ENCODE peak calls at places on chromosomes 4 and X, in nine cellular contexts. One of them, this sample, is unnamed.

GRCh38 chr4:53744446-53745160 is 153.3 kb upstream of the LNX1 start:
- DNase-seq in neural progenitor cell: no peak
- DNase-seq in tibial nerve: no peak
- DNase-seq in activated CD8-positive, alpha-beta T cell treated with anti-CD3 and anti-CD28 coated beads, Interleukin-2, amount 10 ng/mL, durations not matched to agents 7 days and 5 days: no peak
- DNase-seq in GM20000: no peak
- DNase-seq in AG08396: no peak
- DNase-seq in effector memory CD4-positive, alpha-beta T cell: no peak
- DNase-seq in NCI-H446 treated with DMSO at 0.1 percent for 48 hours: no peak
- DNase-seq in stimulated activated CD8-positive, alpha-beta memory T cell treated with anti-CD3 and anti-CD28 coated beads, Interleukin-7, amount 100 ng/mL, for 1 hour: no peak
- DNase-seq in this sample: no peak

GRCh38 chr4:78166582-78166981 is 109.5 kb downstream of the FRAS1 start:
- DNase-seq in neural progenitor cell: no peak
- DNase-seq in tibial nerve: no peak
- DNase-seq in activated CD8-positive, alpha-beta T cell treated with anti-CD3 and anti-CD28 coated beads, Interleukin-2, amount 10 ng/mL, durations not matched to agents 7 days and 5 days: no peak
- DNase-seq in GM20000: no peak
- DNase-seq in AG08396: no peak
- DNase-seq in effector memory CD4-positive, alpha-beta T cell: no peak
- DNase-seq in NCI-H446 treated with DMSO at 0.1 percent for 48 hours: no peak
- DNase-seq in stimulated activated CD8-positive, alpha-beta memory T cell treated with anti-CD3 and anti-CD28 coated beads, Interleukin-7, amount 100 ng/mL, for 1 hour: no peak
- DNase-seq in this sample: no peak

GRCh38 chr4:151711680-151712079 is 49.1 kb downstream of the GATB start:
- DNase-seq in neural progenitor cell: peak; percentile 25
- DNase-seq in tibial nerve: no peak
- DNase-seq in activated CD8-positive, alpha-beta T cell treated with anti-CD3 and anti-CD28 coated beads, Interleukin-2, amount 10 ng/mL, durations not matched to agents 7 days and 5 days: no peak
- DNase-seq in GM20000: no peak
- DNase-seq in AG08396: no peak
- DNase-seq in effector memory CD4-positive, alpha-beta T cell: no peak
- DNase-seq in NCI-H446 treated with DMSO at 0.1 percent for 48 hours: no peak
- DNase-seq in stimulated activated CD8-positive, alpha-beta memory T cell treated with anti-CD3 and anti-CD28 coated beads, Interleukin-7, amount 100 ng/mL, for 1 hour: no peak
- DNase-seq in this sample: no peak

GRCh38 chr4:156894234-156894633 is 77.4 kb downstream of the PDGFC start:
- DNase-seq in neural progenitor cell: no peak
- DNase-seq in tibial nerve: no peak
- DNase-seq in activated CD8-positive, alpha-beta T cell treated with anti-CD3 and anti-CD28 coated beads, Interleukin-2, amount 10 ng/mL, durations not matched to agents 7 days and 5 days: no peak
- DNase-seq in GM20000: no peak
- DNase-seq in AG08396: no peak
- DNase-seq in effector memory CD4-positive, alpha-beta T cell: no peak
- DNase-seq in NCI-H446 treated with DMSO at 0.1 percent for 48 hours: no peak
- DNase-seq in stimulated activated CD8-positive, alpha-beta memory T cell treated with anti-CD3 and anti-CD28 coated beads, Interleukin-7, amount 100 ng/mL, for 1 hour: no peak
- DNase-seq in this sample: no peak

GRCh38 chrX:17931855-17932254 is 70.8 kb upstream of the RAI2 start:
- DNase-seq in neural progenitor cell: no peak
- DNase-seq in tibial nerve: no peak
- DNase-seq in activated CD8-positive, alpha-beta T cell treated with anti-CD3 and anti-CD28 coated beads, Interleukin-2, amount 10 ng/mL, durations not matched to agents 7 days and 5 days: no peak
- DNase-seq in GM20000: no peak
- DNase-seq in AG08396: no peak
- DNase-seq in effector memory CD4-positive, alpha-beta T cell: no peak
- DNase-seq in NCI-H446 treated with DMSO at 0.1 percent for 48 hours: no peak
- DNase-seq in stimulated activated CD8-positive, alpha-beta memory T cell treated with anti-CD3 and anti-CD28 coated beads, Interleukin-7, amount 100 ng/mL, for 1 hour: no peak
- DNase-seq in this sample: no peak

GRCh38 chr4:180665481-180665880 is 1577.7 kb upstream of the TENM3 start:
- DNase-seq in neural progenitor cell: no peak
- DNase-seq in tibial nerve: no peak
- DNase-seq in activated CD8-positive, alpha-beta T cell treated with anti-CD3 and anti-CD28 coated beads, Interleukin-2, amount 10 ng/mL, durations not matched to agents 7 days and 5 days: no peak
- DNase-seq in GM20000: no peak
- DNase-seq in AG08396: no peak
- DNase-seq in effector memory CD4-positive, alpha-beta T cell: no peak
- DNase-seq in NCI-H446 treated with DMSO at 0.1 percent for 48 hours: no peak
- DNase-seq in stimulated activated CD8-positive, alpha-beta memory T cell treated with anti-CD3 and anti-CD28 coated beads, Interleukin-7, amount 100 ng/mL, for 1 hour: no peak
- DNase-seq in this sample: no peak

GRCh38 chr4:118154643-118155042 is 120.4 kb downstream of the NDST3 start:
- DNase-seq in neural progenitor cell: no peak
- DNase-seq in tibial nerve: no peak
- DNase-seq in activated CD8-positive, alpha-beta T cell treated with anti-CD3 and anti-CD28 coated beads, Interleukin-2, amount 10 ng/mL, durations not matched to agents 7 days and 5 days: no peak
- DNase-seq in GM20000: no peak
- DNase-seq in AG08396: no peak
- DNase-seq in effector memory CD4-positive, alpha-beta T cell: no peak
- DNase-seq in NCI-H446 treated with DMSO at 0.1 percent for 48 hours: no peak
- DNase-seq in stimulated activated CD8-positive, alpha-beta memory T cell treated with anti-CD3 and anti-CD28 coated beads, Interleukin-7, amount 100 ng/mL, for 1 hour: no peak
- DNase-seq in this sample: no peak

GRCh38 chrX:56232221-56233082 is at the start of gene KLF8:
- DNase-seq in neural progenitor cell: peak; percentile 77
- DNase-seq in tibial nerve: peak; percentile 34
- DNase-seq in activated CD8-positive, alpha-beta T cell treated with anti-CD3 and anti-CD28 coated beads, Interleukin-2, amount 10 ng/mL, durations not matched to agents 7 days and 5 days: peak; percentile 57
- DNase-seq in GM20000: peak; percentile 69
- DNase-seq in AG08396: peak; percentile 41
- DNase-seq in effector memory CD4-positive, alpha-beta T cell: peak; percentile 9
- DNase-seq in NCI-H446 treated with DMSO at 0.1 percent for 48 hours: no peak
- DNase-seq in stimulated activated CD8-positive, alpha-beta memory T cell treated with anti-CD3 and anti-CD28 coated beads, Interleukin-7, amount 100 ng/mL, for 1 hour: no peak
- DNase-seq in this sample: peak; percentile 15

GRCh38 chr4:6749340-6750171 is 33.0 kb upstream of the KIAA0232 start:
- DNase-seq in neural progenitor cell: no peak
- DNase-seq in tibial nerve: peak; percentile 44
- DNase-seq in activated CD8-positive, alpha-beta T cell treated with anti-CD3 and anti-CD28 coated beads, Interleukin-2, amount 10 ng/mL, durations not matched to agents 7 days and 5 days: no peak
- DNase-seq in GM20000: no peak
- DNase-seq in AG08396: peak; percentile 85
- DNase-seq in effector memory CD4-positive, alpha-beta T cell: no peak
- DNase-seq in NCI-H446 treated with DMSO at 0.1 percent for 48 hours: no peak
- DNase-seq in stimulated activated CD8-positive, alpha-beta memory T cell treated with anti-CD3 and anti-CD28 coated beads, Interleukin-7, amount 100 ng/mL, for 1 hour: no peak
- DNase-seq in this sample: no peak

GRCh38 chrX:84717344-84717743 is 215.1 kb upstream of the HDX start:
- DNase-seq in neural progenitor cell: no peak
- DNase-seq in tibial nerve: no peak
- DNase-seq in activated CD8-positive, alpha-beta T cell treated with anti-CD3 and anti-CD28 coated beads, Interleukin-2, amount 10 ng/mL, durations not matched to agents 7 days and 5 days: no peak
- DNase-seq in GM20000: no peak
- DNase-seq in AG08396: no peak
- DNase-seq in effector memory CD4-positive, alpha-beta T cell: no peak
- DNase-seq in NCI-H446 treated with DMSO at 0.1 percent for 48 hours: no peak
- DNase-seq in stimulated activated CD8-positive, alpha-beta memory T cell treated with anti-CD3 and anti-CD28 coated beads, Interleukin-7, amount 100 ng/mL, for 1 hour: no peak
- DNase-seq in this sample: no peak

GRCh38 chrX:49999048-49999447 is 76.7 kb downstream of the CLCN5 start:
- DNase-seq in neural progenitor cell: no peak
- DNase-seq in tibial nerve: no peak
- DNase-seq in activated CD8-positive, alpha-beta T cell treated with anti-CD3 and anti-CD28 coated beads, Interleukin-2, amount 10 ng/mL, durations not matched to agents 7 days and 5 days: no peak
- DNase-seq in GM20000: no peak
- DNase-seq in AG08396: no peak
- DNase-seq in effector memory CD4-positive, alpha-beta T cell: no peak
- DNase-seq in NCI-H446 treated with DMSO at 0.1 percent for 48 hours: no peak
- DNase-seq in stimulated activated CD8-positive, alpha-beta memory T cell treated with anti-CD3 and anti-CD28 coated beads, Interleukin-7, amount 100 ng/mL, for 1 hour: no peak
- DNase-seq in this sample: no peak

This sample was measured in T-helper 22 cell.